ENCODE peak calls at places on chromosomes 1 and 21, in ten cellular contexts. U is stomach; B is stimulated activated CD4-positive, alpha-beta T cell treated with anti-CD3 and anti-CD28 coated beads, Interleukin-4, amount 100 ng/mL, for 48 hours; T is activated T-helper 1 cell treated with anti-CD3 and anti-CD28 coated beads, Interleukin-12 subunit alpha, Interleukin-12 subunit beta, Interleukin-2, Interleukin-4 antibody, amounts not matched to agents 30 ng/mL and 10 ng/mL and 1 ng/mL, durations not matched to agents 14 hours and 24 hours and 36 hours; M is NCI-H226; G is CD4-positive, alpha-beta memory T cell; Q is aorta; N is NB4; I is NCI-H345; J is Caki2. W is an unnamed sample.

GRCh38 chr1:112507896-112508241 is 896 bp upstream of the WNT2B start:
- DNase-seq in B (no peak), T (no peak), J (no peak), G (no peak), U (no peak), M (peak), I (peak), N (no peak), Q (no peak), W (no peak)

GRCh38 chr21:36859744-36860501 is 106.5 kb downstream of the HLCS start:
- DNase-seq in I (no peak), Q (peak), T (peak), U (peak), J (peak), M (peak), B (peak), G (no peak), N (peak), W (no peak)

GRCh38 chr21:35825954-35826353 is 234.4 kb downstream of the SETD4 start:
- DNase-seq in Q (no peak), M (no peak), B (no peak), J (no peak), N (no peak), G (no peak), T (no peak), U (no peak), I (no peak), W (no peak)

GRCh38 chr1:38246955-38247952 is 200.7 kb upstream of the POU3F1 start:
- DNase-seq in B (no peak), M (no peak), G (no peak), N (no peak), J (peak), T (no peak), I (no peak), Q (no peak), U (no peak), W (no peak)

GRCh38 chr1:112431038-112431437 is 35.0 kb downstream of the CTTNBP2NL start:
- DNase-seq in J (no peak), B (no peak), G (no peak), M (no peak), Q (no peak), U (no peak), N (peak), I (no peak), T (no peak), W (no peak)

GRCh38 chr1:64440423-64440822 is 29.5 kb upstream of the CACHD1 start:
- DNase-seq in M (no peak), Q (no peak), J (no peak), T (no peak), I (no peak), N (no peak), U (no peak), B (no peak), G (no peak), W (no peak)

GRCh38 chr1:25148673-25149300 is 83.5 kb downstream of the SYF2 start:
- DNase-seq in Q (no peak), J (no peak), U (no peak), T (peak), B (no peak), M (peak), I (no peak), N (peak), G (peak), W (peak)

GRCh38 chr1:205930698-205931330 is 12.4 kb downstream of the SLC26A9 start:
- DNase-seq in I (no peak), Q (peak), G (no peak), B (no peak), M (no peak), J (no peak), N (peak), U (no peak), T (no peak), W (no peak)

GRCh38 chr1:174954686-174955669 is 44.8 kb upstream of the CACYBP start:
- DNase-seq in G (no peak), J (no peak), T (no peak), U (no peak), N (peak), I (peak), B (no peak), Q (no peak), M (no peak), W (no peak)

GRCh38 chr21:45226540-45227326 is 61.0 kb downstream of the POFUT2 start:
- DNase-seq in I (no peak), Q (no peak), T (no peak), N (peak), J (peak), B (no peak), U (no peak), M (no peak), G (peak), W (no peak)

GRCh38 chr1:90725961-90726715 is 9.0 kb upstream of the BARHL2 start:
- DNase-seq in G (no peak), U (no peak), M (no peak), B (no peak), T (no peak), Q (no peak), J (no peak), I (no peak), N (no peak), W (no peak)

GRCh38 chr1:181206513-181206912 is 118.0 kb downstream of the IER5 start:
- DNase-seq in B (no peak), I (no peak), N (no peak), M (no peak), U (no peak), J (no peak), Q (no peak), T (no peak), G (no peak), W (no peak)

GRCh38 chr1:29756901-29757729 is 520.8 kb downstream of the PTPRU start:
- DNase-seq in I (no peak), J (no peak), G (no peak), N (no peak), Q (no peak), M (no peak), T (no peak), B (no peak), U (no peak), W (no peak)

GRCh38 chr1:1161683-1162079 is 12.0 kb upstream of the TTLL10 start:
- DNase-seq in B (no peak), I (no peak), T (no peak), N (no peak), G (no peak), U (no peak), Q (no peak), J (no peak), M (no peak), W (no peak)

W was measured in stimulated activated naive B cell treated with anti-CD40 and anti-IgM and Interleukin-4, amounts not matched to agents 10 μg/mL and 1 μg/mL and 100 μg/mL, for 72 hours.